ENCODE peak calls at places on chromosome 20, in five cellular contexts. C, I, G, W and T are unnamed samples.

GRCh38 chr20:57193094-57193493 is 73.3 kb downstream of the BMP7 start:
- DNase-seq in C (no peak), G (no peak), I (no peak), W (no peak), T (no peak)

GRCh38 chr20:1185781-1186334 is 1.1 kb upstream of the TMEM74B start:
- DNase-seq in I (no peak), G (no peak), C (peak; percentile 67), W (peak; percentile 73), T (peak; percentile 50)

GRCh38 chr20:41425180-41425884 is 58.7 kb upstream of the EMILIN3 start:
- DNase-seq in I (no peak), W (no peak), C (no peak), G (no peak), T (no peak)

GRCh38 chr20:16922834-16923233 is 174.7 kb downstream of the OTOR start:
- DNase-seq in I (no peak), G (peak; percentile 68), C (no peak), W (no peak), T (no peak)

GRCh38 chr20:61885759-61886715 is 179.6 kb downstream of the TAF4 start:
- DNase-seq in G (no peak), C (no peak), W (no peak), I (no peak), T (peak; percentile 42)

GRCh38 chr20:32004963-32005362 is 5.3 kb upstream of the CCM2L start:
- DNase-seq in C (no peak), W (no peak), I (no peak), G (no peak), T (no peak)

GRCh38 chr20:9301129-9302072 is 213.0 kb upstream of the LAMP5 start:
- DNase-seq in C (no peak), W (no peak), G (peak; percentile 46), I (no peak), T (no peak)

GRCh38 chr20:17614176-17614811 is 44.4 kb downstream of the DSTN start:
- DNase-seq in G (no peak), I (peak; percentile 83), C (peak; percentile 57), W (no peak), T (peak; percentile 91)

GRCh38 chr20:6767536-6768227 is at the start of gene BMP2:
- DNase-seq in I (peak; percentile 24), W (peak; percentile 32), C (peak; percentile 67), G (peak; percentile 16), T (peak; percentile 74)

GRCh38 chr20:54980321-54980960 is 505.0 kb downstream of the DOK5 start:
- DNase-seq in C (no peak), W (no peak), I (no peak), G (no peak), T (no peak)

DNA sequence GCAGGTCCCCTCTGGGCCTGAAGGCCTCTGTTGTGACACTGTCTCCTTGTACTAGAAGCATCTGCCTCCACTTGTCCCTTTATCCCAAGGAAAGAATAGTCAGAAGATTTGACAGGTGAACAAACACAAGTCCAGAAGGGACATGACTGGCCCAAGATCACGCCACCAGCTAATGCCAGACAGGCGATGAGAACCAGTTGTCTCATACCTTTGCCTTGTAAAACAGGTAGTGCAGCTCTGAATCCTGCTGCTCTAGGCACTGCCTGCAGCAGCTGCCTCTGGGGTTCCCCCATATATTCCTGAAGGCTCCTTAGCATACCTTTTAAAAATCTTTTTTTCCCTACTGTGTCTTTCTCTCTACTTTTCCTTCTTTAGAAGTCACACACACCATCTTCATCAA is 25.0 kb downstream of the SCAND1 start:
- DNase-seq in I (no peak), W (no peak), C (no peak), G (no peak), T (no peak)
- TF ChIP-seq CTCF in I (no peak), W (no peak), C (no peak), G (no peak), T (no peak)

GRCh38 chr20:4793183-4793582 is 71.5 kb downstream of the PRND start:
- DNase-seq in W (no peak), G (no peak), C (no peak), I (no peak), T (no peak)

GRCh38 chr20:4797275-4797674 is 75.6 kb downstream of the PRND start:
- DNase-seq in W (no peak), G (peak; percentile 12), C (no peak), I (no peak), T (no peak)

GRCh38 chr20:4794846-4795245 is 73.1 kb downstream of the PRND start:
- DNase-seq in G (no peak), W (no peak), C (no peak), I (peak; percentile 54), T (no peak)

GRCh38 chr20:4798010-4798409 is 76.3 kb downstream of the PRND start:
- DNase-seq in W (no peak), G (no peak), C (no peak), I (no peak), T (no peak)

GRCh38 chr20:4795394-4795793 is 73.7 kb downstream of the PRND start:
- DNase-seq in W (no peak), C (no peak), I (peak; percentile 65), G (peak; percentile 68), T (no peak)
- H3K27ac ChIP-seq in W (no peak overlapping the region), C (no peak overlapping the region), I (peak overlapping the region; percentile 27), G (no peak overlapping the region), T (no peak overlapping the region)

GRCh38 chr20:48901326-48901725 is 20.2 kb upstream of the ARFGEF2 start:
- DNase-seq in I (no peak), G (no peak), W (no peak), C (peak; percentile 58), T (no peak)

GRCh38 chr20:48905322-48905647 is 16.2 kb upstream of the ARFGEF2 start:
- DNase-seq in C (no peak), G (no peak), W (no peak), I (no peak), T (no peak)

GRCh38 chr20:48906221-48906877 is 15.2 kb upstream of the ARFGEF2 start:
- DNase-seq in W (no peak), I (no peak), C (no peak), G (no peak), T (no peak)

GRCh38 chr20:48904566-48905321 is 16.8 kb upstream of the ARFGEF2 start:
- DNase-seq in I (peak; percentile 49), W (peak; percentile 62), G (peak; percentile 67), C (no peak), T (peak; percentile 36)

GRCh38 chr20:48903705-48904104 is 17.8 kb upstream of the ARFGEF2 start:
- DNase-seq in I (no peak), W (no peak), C (no peak), G (no peak), T (no peak)
- TF ChIP-seq CTCF in I (no peak), W (no peak), C (no peak), G (no peak), T (no peak)

DNA sequence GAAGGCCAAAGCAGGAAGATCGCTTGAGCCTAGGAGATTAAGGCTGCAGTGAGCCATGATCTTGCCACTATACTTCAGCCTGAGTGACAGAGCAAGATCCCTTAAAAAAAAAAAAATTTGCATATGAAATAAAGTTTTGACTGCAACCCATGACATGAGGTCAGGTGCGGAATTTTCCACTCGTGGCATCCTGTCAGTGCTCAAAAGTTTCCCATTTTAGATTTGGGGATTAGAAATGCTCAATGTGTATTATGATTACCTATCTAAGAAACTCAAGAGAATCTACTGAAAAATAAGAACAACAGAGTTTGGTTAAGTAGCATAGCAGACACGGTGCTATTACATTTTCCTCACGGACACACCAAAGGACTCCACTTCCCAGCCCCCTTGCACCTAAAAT is 11.7 kb downstream of the SLC23A2 start:
- DNase-seq in I (no peak), W (no peak), C (no peak), G (no peak), T (no peak)
- H3K27ac ChIP-seq in I (no peak overlapping the region), W (peak overlapping the region; percentile 39), C (no peak overlapping the region), G (no peak overlapping the region), T (no peak overlapping the region)